ENCODE peak calls at places on chromosomes 16 and 17, in five cellular contexts. R is right atrium auricular region, J is lung, W is AG04449, F is cardiac muscle cell. T is an unnamed sample.

GRCh38 chr16:64615647-64616280 is 506.1 kb downstream of the CDH11 start:
- DNase-seq in R (no peak), J (no peak), W (no peak), F (peak; percentile 17), T (peak; percentile 60)

GRCh38 chr16:87273471-87274030 is 43.6 kb downstream of the C16orf95 start:
- DNase-seq in R (no peak), J (no peak), W (no peak), F (no peak), T (no peak)

GRCh38 chr16:57863434-57864160 is 61.3 kb upstream of the KIFC3 start:
- DNase-seq in R (peak; percentile 78), J (peak; percentile 68), W (peak; percentile 44), F (peak; percentile 87), T (peak; percentile 81)

GRCh38 chr16:78281115-78281514 is 181.7 kb downstream of the WWOX start:
- DNase-seq in R (no peak), J (no peak), W (no peak), F (no peak), T (no peak)

GRCh38 chr17:22703786-22704441 is 1011.6 kb downstream of the KCNJ18 start:
- DNase-seq in R (no peak), J (no peak), W (no peak), F (no peak), T (no peak)

GRCh38 chr16:3716831-3717234 is 491 bp downstream of the TRAP1 start:
- DNase-seq in R (no peak), J (no peak), W (no peak), F (peak; percentile 12), T (no peak)

GRCh38 chr16:89732142-89732917 is 11.0 kb downstream of the ZNF276 start:
- DNase-seq in R (no peak), J (no peak), W (no peak), F (no peak), T (no peak)

GRCh38 chr17:17711708-17712141 is 30.5 kb downstream of the RAI1 start:
- DNase-seq in R (no peak), J (no peak), W (no peak), F (no peak), T (no peak)

GRCh38 chr16:27498916-27499658 is 50.6 kb downstream of the GTF3C1 start:
- DNase-seq in R (no peak), J (no peak), W (no peak), F (no peak), T (no peak)

GRCh38 chr17:4846635-4847390 is 13.7 kb downstream of the MINK1 start:
- DNase-seq in R (no peak), J (no peak), W (no peak), F (no peak), T (no peak)

GRCh38 chr17:28841901-28842281 is 699 bp downstream of the FAM222B start:
- DNase-seq in R (no peak), J (no peak), W (no peak), F (no peak), T (no peak)

GRCh38 chr16:68396481-68396880 is 51.8 kb downstream of the SMPD3 start:
- DNase-seq in R (no peak), J (peak; percentile 49), W (peak; percentile 9), F (peak; percentile 61), T (peak; percentile 58)

GRCh38 chr16:69366431-69366830 is 14.8 kb upstream of the TMED6 start:
- DNase-seq in R (no peak), J (no peak), W (no peak), F (no peak), T (no peak)

GRCh38 chr17:59287452-59287851 is 44.0 kb upstream of the YPEL2 start:
- DNase-seq in R (no peak), J (no peak), W (no peak), F (peak; percentile 22), T (no peak)

GRCh38 chr16:76583466-76583865 is 306.3 kb downstream of the CNTNAP4 start:
- DNase-seq in R (no peak), J (no peak), W (no peak), F (peak; percentile 22), T (no peak)

GRCh38 chr16:324451-325334 is 27.8 kb downstream of the AXIN1 start:
- DNase-seq in R (no peak), J (no peak), W (no peak), F (no peak), T (no peak)

GRCh38 chr17:10285896-10286295 is 86.9 kb downstream of the MYH13 start:
- DNase-seq in R (peak; percentile 40), J (no peak), W (no peak), F (peak; percentile 51), T (no peak)

GRCh38 chr17:72710185-72710584 is 382.3 kb downstream of the SLC39A11 start:
- DNase-seq in R (no peak), J (no peak), W (no peak), F (no peak), T (no peak)

GRCh38 chr16:8878523-8878911 is 3.6 kb upstream of the LITAFD start:
- DNase-seq in R (no peak), J (no peak), W (peak; percentile 51), F (peak; percentile 66), T (peak; percentile 90)

GRCh38 chr16:3637371-3637923 is 17.0 kb upstream of the DNASE1 start:
- DNase-seq in R (peak; percentile 32), J (no peak), W (no peak), F (peak; percentile 52), T (peak; percentile 28)

GRCh38 chr16:11233727-11234376 is 22.2 kb downstream of the SOCS1 start:
- DNase-seq in R (no peak), J (no peak), W (no peak), F (no peak), T (no peak)

GRCh38 chr16:88451586-88452484 is 1.2 kb upstream of the ZFPM1 start:
- DNase-seq in R (no peak), J (no peak), W (no peak), F (no peak), T (no peak)
- H3K4me3 ChIP-seq in R (peak overlapping the region; percentile 60), J (no peak overlapping the region), W (no peak overlapping the region), F (no peak overlapping the region), T (no peak overlapping the region)

DNA sequence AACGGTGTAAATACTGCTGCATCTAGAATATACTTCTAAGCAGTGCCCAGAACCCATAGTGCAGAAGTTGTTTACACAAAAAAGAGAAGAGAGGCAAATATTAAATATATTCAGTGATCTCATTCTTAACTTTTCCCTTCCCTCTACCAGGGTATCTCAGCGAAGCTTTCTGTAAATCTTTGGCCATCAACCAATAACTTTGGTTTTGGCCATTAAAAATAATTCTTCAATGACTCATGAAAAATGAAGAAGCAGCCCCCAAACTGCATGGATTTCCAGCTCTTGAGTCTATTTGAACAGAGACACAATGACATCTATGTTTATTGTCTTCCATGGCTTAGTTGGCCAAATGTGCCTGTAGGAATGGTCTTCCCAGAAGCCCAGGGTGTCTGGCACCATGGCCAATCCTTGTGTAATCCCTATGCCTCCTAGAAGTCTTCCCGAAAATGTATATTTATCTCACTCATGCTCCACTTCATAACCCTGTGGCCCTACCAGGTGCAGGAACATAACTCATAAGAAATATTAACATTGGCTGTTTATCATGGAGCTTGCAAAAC is 646.6 kb downstream of the TOX3 start:
- DNase-seq in R (no peak), J (no peak), W (no peak), F (no peak), T (no peak)
- H3K4me3 ChIP-seq in R (no peak overlapping the region), J (no peak overlapping the region), W (no peak overlapping the region), F (no peak overlapping the region), T (no peak overlapping the region)

DNA sequence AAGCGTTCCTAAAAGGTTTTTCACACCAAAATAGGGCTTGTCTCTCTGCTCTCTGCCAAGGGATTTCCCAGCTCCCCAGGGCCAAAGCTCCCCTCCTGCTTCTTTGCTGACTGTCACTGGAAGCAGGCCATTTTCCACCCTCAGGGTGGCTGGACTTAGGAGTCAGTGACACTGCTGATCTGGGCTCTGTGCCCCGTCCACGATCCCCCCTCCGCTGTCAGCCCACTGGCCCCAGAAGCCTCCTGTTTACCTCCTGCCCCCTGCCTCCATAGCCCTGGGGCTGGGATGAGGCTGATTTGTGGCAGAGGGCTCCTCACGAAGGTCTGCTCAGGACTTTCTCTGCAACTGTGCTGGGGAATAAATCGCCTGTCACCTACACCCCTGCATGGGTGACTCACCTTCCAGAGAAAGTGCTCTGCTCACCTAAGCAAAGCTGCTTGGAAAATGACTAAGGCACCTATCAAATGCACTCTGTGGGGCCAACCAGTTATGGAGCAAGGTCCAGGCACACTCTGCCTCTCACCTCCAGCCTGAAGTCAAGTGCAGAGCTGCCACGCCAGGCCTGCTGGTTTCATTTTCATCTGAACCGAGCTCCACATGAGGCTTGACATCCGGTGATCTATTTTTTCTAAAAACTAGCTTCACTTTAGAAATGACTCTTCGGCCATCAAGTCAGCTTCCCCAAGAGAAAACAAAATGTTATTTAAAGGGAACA is 4.9 kb downstream of the MAP3K14 start:
- DNase-seq in R (no peak), J (peak; percentile 75), W (no peak), F (no peak), T (peak; percentile 49)
- H3K4me3 ChIP-seq in R (peak overlapping the region; percentile 17), J (no peak overlapping the region), W (no peak overlapping the region), F (no peak overlapping the region), T (peak overlapping the region; percentile 40)

GRCh38 chr17:42853968-42854790 is 3.2 kb downstream of the AOC3 start:
- DNase-seq in R (no peak), J (no peak), W (no peak), F (no peak), T (no peak)

GRCh38 chr17:42850964-42851363 is at the start of gene AOC3:
- DNase-seq in R (no peak), J (no peak), W (no peak), F (peak; percentile 42), T (no peak)

GRCh38 chr17:42853597-42853967 is 2.6 kb downstream of the AOC3 start:
- DNase-seq in R (no peak), J (no peak), W (no peak), F (no peak), T (no peak)

GRCh38 chr17:42853004-42853403 is 2.0 kb downstream of the AOC3 start:
- DNase-seq in R (peak; percentile 72), J (no peak), W (no peak), F (no peak), T (no peak)

GRCh38 chr17:42852351-42852750 is 1.4 kb downstream of the AOC3 start:
- DNase-seq in R (no peak), J (no peak), W (no peak), F (no peak), T (no peak)
- H3K4me3 ChIP-seq in R (peak overlapping the region; percentile 42), J (peak overlapping the region; percentile 23), W (no peak overlapping the region), F (no peak overlapping the region), T (no peak overlapping the region)

GRCh38 chr17:41307647-41308046 is 1.5 kb downstream of the KRTAP16-1 start:
- DNase-seq in R (no peak), J (no peak), W (no peak), F (no peak), T (peak; percentile 78)
- H3K4me3 ChIP-seq in R (no peak overlapping the region), J (no peak overlapping the region), W (no peak overlapping the region), F (no peak overlapping the region), T (no peak overlapping the region)

GRCh38 chr16:85372627-85373372 is 240.3 kb upstream of the GSE1 start:
- DNase-seq in R (peak; percentile 85), J (no peak), W (peak; percentile 53), F (peak; percentile 49), T (peak; percentile 84)
- H3K4me3 ChIP-seq in R (no peak overlapping the region), J (no peak overlapping the region), W (no peak overlapping the region), F (no peak overlapping the region), T (no peak overlapping the region)

T was measured in AG10803.